ENCODE peak calls at places on chromosomes 13 and 19, in five cellular contexts. P is thoracic aorta, Z is HCT116, D is psoas muscle, K is A549. L is an unnamed sample.

GRCh38 chr19:48203227-48203793 is 32.8 kb downstream of the ZSWIM9 start:
- DNase-seq in P (no peak), Z (peak; percentile 24), D (no peak), K (peak; percentile 62), L (no peak)

GRCh38 chr19:8334458-8335342 is 8.4 kb downstream of the KANK3 start:
- DNase-seq in P (no peak), Z (peak; percentile 82), D (no peak), K (peak; percentile 84), L (no peak)

GRCh38 chr13:30429721-30430694 is 7.7 kb downstream of the UBE2L5 start:
- DNase-seq in P (no peak), Z (peak; percentile 60), D (no peak), K (peak; percentile 50), L (no peak)

GRCh38 chr13:32887617-32888016 is 128.6 kb upstream of the KL start:
- DNase-seq in P (no peak), Z (no peak), D (no peak), K (no peak), L (no peak)

GRCh38 chr13:24630851-24631341 is 49.3 kb upstream of the ATP12A start:
- DNase-seq in P (no peak), Z (peak; percentile 3), D (no peak), K (no peak), L (no peak)

GRCh38 chr13:26061947-26062346 is 10.1 kb upstream of the SHISA2 start:
- DNase-seq in P (no peak), Z (no peak), D (no peak), K (no peak), L (no peak)

GRCh38 chr13:85286081-85286480 is 513.1 kb downstream of the SLITRK6 start:
- DNase-seq in P (no peak), Z (no peak), D (no peak), K (no peak), L (no peak)

GRCh38 chr13:79194727-79195126 is 211.3 kb downstream of the RBM26 start:
- DNase-seq in P (no peak), Z (no peak), D (no peak), K (no peak), L (no peak)

GRCh38 chr19:54464624-54465266 is 1.2 kb upstream of the LENG9 start:
- DNase-seq in P (peak; percentile 74), Z (peak; percentile 69), D (peak; percentile 92), K (peak; percentile 95), L (no peak)

GRCh38 chr13:53382008-53382407 is 353.4 kb downstream of the OLFM4 start:
- DNase-seq in P (no peak), Z (no peak), D (no peak), K (no peak), L (no peak)

GRCh38 chr13:38045278-38046048 is 175.9 kb upstream of the TRPC4 start:
- DNase-seq in P (no peak), Z (no peak), D (no peak), K (peak; percentile 7), L (no peak)

GRCh38 chr19:16957151-16957662 is 68.4 kb downstream of the F2RL3 start:
- DNase-seq in P (no peak), Z (no peak), D (no peak), K (no peak), L (peak; percentile 4)

GRCh38 chr13:59635591-59635990 is 528.1 kb downstream of the DIAPH3 start:
- DNase-seq in P (no peak), Z (no peak), D (no peak), K (no peak), L (no peak)

GRCh38 chr13:58032676-58033440 is 401.3 kb downstream of the PCDH17 start:
- DNase-seq in P (no peak), Z (no peak), D (no peak), K (no peak), L (no peak)

GRCh38 chr19:14670408-14670807 is 4.2 kb downstream of the ADGRE3 start:
- DNase-seq in P (no peak), Z (no peak), D (no peak), K (no peak), L (no peak)

GRCh38 chr19:38952395-38953165 is 21.8 kb downstream of the MRPS12 start:
- DNase-seq in P (no peak), Z (no peak), D (no peak), K (peak; percentile 78), L (no peak)

GRCh38 chr19:17332677-17333581 is 1.7 kb downstream of the ANO8 start:
- DNase-seq in P (no peak), Z (peak; percentile 96), D (no peak), K (peak; percentile 90), L (no peak)

GRCh38 chr13:110546389-110546788 is 15.1 kb downstream of the RAB20 start:
- DNase-seq in P (no peak), Z (no peak), D (no peak), K (no peak), L (no peak)

GRCh38 chr19:13629687-13630357 is 123.5 kb upstream of the CACNA1A start:
- DNase-seq in P (no peak), Z (no peak), D (no peak), K (no peak), L (no peak)

GRCh38 chr19:42394751-42395150 is 4.7 kb upstream of the CNFN start:
- DNase-seq in P (no peak), Z (no peak), D (no peak), K (peak; percentile 55), L (no peak)

GRCh38 chr19:49879243-49879960 is 1.9 kb downstream of the TBC1D17 start:
- DNase-seq in P (no peak), Z (peak; percentile 71), D (no peak), K (peak; percentile 73), L (no peak)

GRCh38 chr13:66489586-66489985 is 740.5 kb downstream of the PCDH9 start:
- DNase-seq in P (no peak), Z (no peak), D (no peak), K (no peak), L (no peak)

GRCh38 chr13:66489172-66489571 is 741.0 kb downstream of the PCDH9 start:
- DNase-seq in P (no peak), Z (no peak), D (no peak), K (no peak), L (no peak)

GRCh38 chr13:66491241-66491640 is 738.9 kb downstream of the PCDH9 start:
- DNase-seq in P (no peak), Z (no peak), D (no peak), K (no peak), L (no peak)

DNA sequence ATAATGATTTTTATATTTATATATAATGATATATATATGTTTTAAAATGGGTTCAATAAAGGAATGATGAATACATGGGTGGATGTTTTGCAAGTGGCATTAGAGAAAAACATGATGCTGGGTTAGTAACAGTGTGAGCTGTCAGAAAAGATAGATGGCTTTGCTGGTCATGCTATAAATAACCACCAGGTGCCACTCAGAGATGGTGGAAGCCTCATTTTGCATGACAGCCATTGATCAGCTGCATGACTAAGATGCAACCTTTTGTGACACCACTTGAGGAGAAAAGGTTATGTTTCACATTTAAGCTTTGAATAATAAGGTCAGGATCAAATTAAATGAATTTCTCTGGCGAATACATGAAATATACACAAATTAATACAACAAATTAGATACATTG is 737.7 kb downstream of the PCDH9 start:
- DNase-seq in P (no peak), Z (peak; percentile 10), D (no peak), K (peak; percentile 36), L (no peak)
- TF ChIP-seq CTCF in P (no peak), Z (peak; percentile 45), D (peak; percentile 27), K (peak; percentile 26), L (no peak)

GRCh38 chr19:56348289-56348877 is 33.7 kb upstream of the ZSCAN5A start:
- DNase-seq in P (no peak), Z (peak; percentile 22), D (no peak), K (peak; percentile 30), L (no peak)
- TF ChIP-seq CTCF in P (no peak), Z (peak; percentile 65), D (no peak), K (no peak), L (peak; percentile 26)

GRCh38 chr19:10074153-10074552 is 12.0 kb upstream of the SHFL start:
- DNase-seq in P (no peak), Z (peak; percentile 40), D (no peak), K (peak; percentile 62), L (no peak)
- TF ChIP-seq CTCF in P (no peak), Z (peak; percentile 56), D (peak; percentile 11), K (no peak), L (peak; percentile 14)

GRCh38 chr13:28531956-28532225 is 37.0 kb upstream of the FLT1 start:
- DNase-seq in P (no peak), Z (no peak), D (no peak), K (no peak), L (no peak)
- TF ChIP-seq CTCF in P (no peak), Z (no peak), D (no peak), K (no peak), L (no peak)

GRCh38 chr13:107124129-107124718 is 556.3 kb upstream of the ARGLU1 start:
- DNase-seq in P (no peak), Z (no peak), D (no peak), K (peak; percentile 0), L (no peak)
- TF ChIP-seq CTCF in P (peak; percentile 75), Z (no peak), D (peak; percentile 49), K (peak; percentile 35), L (peak; percentile 36)

L was measured in AG09319.